ENCODE peak calls at places on chromosomes 5 and 9, in six cellular contexts. One of them, this sample, is unnamed.

GRCh38 chr5:86613459-86613858 is 4.3 kb upstream of the COX7C start:
- DNase-seq in A549: no peak
- DNase-seq in esophagus muscularis mucosa: no peak
- DNase-seq in SK-N-SH: no peak
- DNase-seq in sigmoid colon: no peak
- DNase-seq in K562: no peak
- DNase-seq in this sample: no peak

GRCh38 chr9:2620876-2621677 is 510 bp upstream of the VLDLR start:
- DNase-seq in A549: peak
- DNase-seq in esophagus muscularis mucosa: peak
- DNase-seq in SK-N-SH: peak
- DNase-seq in sigmoid colon: peak
- DNase-seq in K562: no peak
- DNase-seq in this sample: peak

GRCh38 chr9:132880311-132880661 is 1.6 kb downstream of the SPACA9 start:
- DNase-seq in A549: no peak
- DNase-seq in esophagus muscularis mucosa: no peak
- DNase-seq in SK-N-SH: no peak
- DNase-seq in sigmoid colon: no peak
- DNase-seq in K562: no peak
- DNase-seq in this sample: no peak

GRCh38 chr5:147522435-147522834 is 12.6 kb upstream of the DPYSL3 start:
- DNase-seq in A549: no peak
- DNase-seq in esophagus muscularis mucosa: no peak
- DNase-seq in SK-N-SH: peak
- DNase-seq in sigmoid colon: no peak
- DNase-seq in K562: no peak
- DNase-seq in this sample: no peak

GRCh38 chr5:36777105-36777757 is 99.3 kb upstream of the NIPBL start:
- DNase-seq in A549: peak
- DNase-seq in esophagus muscularis mucosa: no peak
- DNase-seq in SK-N-SH: peak
- DNase-seq in sigmoid colon: no peak
- DNase-seq in K562: no peak
- DNase-seq in this sample: peak

GRCh38 chr5:175743676-175744210 is 85.9 kb downstream of the HRH2 start:
- DNase-seq in A549: peak
- DNase-seq in esophagus muscularis mucosa: no peak
- DNase-seq in SK-N-SH: no peak
- DNase-seq in sigmoid colon: no peak
- DNase-seq in K562: no peak
- DNase-seq in this sample: no peak

GRCh38 chr5:151251001-151251551 is 1.9 kb upstream of the GM2A start:
- DNase-seq in A549: no peak
- DNase-seq in esophagus muscularis mucosa: no peak
- DNase-seq in SK-N-SH: no peak
- DNase-seq in sigmoid colon: no peak
- DNase-seq in K562: no peak
- DNase-seq in this sample: no peak

GRCh38 chr9:112097712-112098688 is 77.1 kb downstream of the SUSD1 start:
- DNase-seq in A549: peak
- DNase-seq in esophagus muscularis mucosa: peak
- DNase-seq in SK-N-SH: peak
- DNase-seq in sigmoid colon: no peak
- DNase-seq in K562: peak
- DNase-seq in this sample: peak

GRCh38 chr5:66653380-66653779 is 57.2 kb downstream of the MAST4 start:
- DNase-seq in A549: no peak
- DNase-seq in esophagus muscularis mucosa: no peak
- DNase-seq in SK-N-SH: no peak
- DNase-seq in sigmoid colon: no peak
- DNase-seq in K562: no peak
- DNase-seq in this sample: no peak

GRCh38 chr5:148443998-148444397 is 60.2 kb downstream of the FBXO38 start:
- DNase-seq in A549: peak
- DNase-seq in esophagus muscularis mucosa: no peak
- DNase-seq in SK-N-SH: peak
- DNase-seq in sigmoid colon: peak
- DNase-seq in K562: peak
- DNase-seq in this sample: peak

GRCh38 chr5:1019001-1019651 is 10.5 kb downstream of the NKD2 start:
- DNase-seq in A549: no peak
- DNase-seq in esophagus muscularis mucosa: no peak
- DNase-seq in SK-N-SH: no peak
- DNase-seq in sigmoid colon: peak
- DNase-seq in K562: no peak
- DNase-seq in this sample: no peak

GRCh38 chr9:81855538-81855937 is 72.7 kb upstream of the SPATA31D4 start:
- DNase-seq in A549: peak
- DNase-seq in esophagus muscularis mucosa: no peak
- DNase-seq in SK-N-SH: no peak
- DNase-seq in sigmoid colon: no peak
- DNase-seq in K562: no peak
- DNase-seq in this sample: no peak

GRCh38 chr5:140883927-140884697 is 2.2 kb downstream of the PCDHA13 start:
- DNase-seq in A549: no peak
- DNase-seq in esophagus muscularis mucosa: no peak
- DNase-seq in SK-N-SH: peak
- DNase-seq in sigmoid colon: no peak
- DNase-seq in K562: no peak
- DNase-seq in this sample: no peak

GRCh38 chr5:107636555-107636954 is 34.2 kb downstream of the EFNA5 start:
- DNase-seq in A549: no peak
- DNase-seq in esophagus muscularis mucosa: no peak
- DNase-seq in SK-N-SH: no peak
- DNase-seq in sigmoid colon: no peak
- DNase-seq in K562: no peak
- DNase-seq in this sample: no peak

GRCh38 chr9:105065119-105066088 is 137.4 kb upstream of the ABCA1 start:
- DNase-seq in A549: peak
- DNase-seq in esophagus muscularis mucosa: no peak
- DNase-seq in SK-N-SH: no peak
- DNase-seq in sigmoid colon: no peak
- DNase-seq in K562: no peak
- DNase-seq in this sample: no peak

GRCh38 chr9:94912700-94913249 is 186.3 kb downstream of the AOPEP start:
- DNase-seq in A549: peak
- DNase-seq in esophagus muscularis mucosa: no peak
- DNase-seq in SK-N-SH: no peak
- DNase-seq in sigmoid colon: no peak
- DNase-seq in K562: no peak
- DNase-seq in this sample: peak

GRCh38 chr9:91907387-91908292 is 42.4 kb downstream of the ROR2 start:
- DNase-seq in A549: no peak
- DNase-seq in esophagus muscularis mucosa: no peak
- DNase-seq in SK-N-SH: no peak
- DNase-seq in sigmoid colon: no peak
- DNase-seq in K562: peak
- DNase-seq in this sample: no peak

GRCh38 chr5:72611111-72611724 is 104.0 kb upstream of the ZNF366 start:
- DNase-seq in A549: peak
- DNase-seq in esophagus muscularis mucosa: no peak
- DNase-seq in SK-N-SH: peak
- DNase-seq in sigmoid colon: peak
- DNase-seq in K562: peak
- DNase-seq in this sample: peak

GRCh38 chr5:155631116-155631515 is 617.6 kb downstream of the KIF4B start:
- DNase-seq in A549: peak
- DNase-seq in esophagus muscularis mucosa: no peak
- DNase-seq in SK-N-SH: no peak
- DNase-seq in sigmoid colon: no peak
- DNase-seq in K562: no peak
- DNase-seq in this sample: no peak

GRCh38 chr9:133429641-133430161 is 7.5 kb downstream of the ADAMTS13 start:
- DNase-seq in A549: peak
- DNase-seq in esophagus muscularis mucosa: no peak
- DNase-seq in SK-N-SH: peak
- DNase-seq in sigmoid colon: no peak
- DNase-seq in K562: peak
- DNase-seq in this sample: no peak

GRCh38 chr9:133956520-133957076 is 35.5 kb downstream of the VAV2 start:
- DNase-seq in A549: no peak
- DNase-seq in esophagus muscularis mucosa: no peak
- DNase-seq in SK-N-SH: peak
- DNase-seq in sigmoid colon: no peak
- DNase-seq in K562: no peak
- DNase-seq in this sample: no peak

GRCh38 chr9:137437691-137438590 is 3.2 kb downstream of the ENTPD8 start:
- DNase-seq in A549: no peak
- DNase-seq in esophagus muscularis mucosa: no peak
- DNase-seq in SK-N-SH: peak
- DNase-seq in sigmoid colon: no peak
- DNase-seq in K562: no peak
- DNase-seq in this sample: peak

GRCh38 chr5:56607551-56607950 is 207.8 kb upstream of the MAP3K1 start:
- DNase-seq in A549: no peak
- DNase-seq in esophagus muscularis mucosa: no peak
- DNase-seq in SK-N-SH: no peak
- DNase-seq in sigmoid colon: no peak
- DNase-seq in K562: no peak
- DNase-seq in this sample: no peak

GRCh38 chr9:130024597-130024994 is 18.4 kb downstream of the FNBP1 start:
- DNase-seq in A549: peak
- DNase-seq in esophagus muscularis mucosa: no peak
- DNase-seq in SK-N-SH: no peak
- DNase-seq in sigmoid colon: no peak
- DNase-seq in K562: no peak
- DNase-seq in this sample: no peak

GRCh38 chr9:112233769-112234168 is 58.7 kb upstream of the SUSD1 start:
- DNase-seq in A549: peak
- DNase-seq in esophagus muscularis mucosa: no peak
- DNase-seq in SK-N-SH: no peak
- DNase-seq in sigmoid colon: no peak
- DNase-seq in K562: no peak
- DNase-seq in this sample: no peak

GRCh38 chr5:61229416-61229815 is 67.1 kb upstream of the SMIM15 start:
- DNase-seq in A549: no peak
- DNase-seq in esophagus muscularis mucosa: no peak
- DNase-seq in SK-N-SH: no peak
- DNase-seq in sigmoid colon: no peak
- DNase-seq in K562: no peak
- DNase-seq in this sample: no peak

GRCh38 chr5:136132087-136132486 is 558 bp upstream of the SMAD5 start:
- DNase-seq in A549: peak
- DNase-seq in esophagus muscularis mucosa: no peak
- DNase-seq in SK-N-SH: peak
- DNase-seq in sigmoid colon: peak
- DNase-seq in K562: peak
- DNase-seq in this sample: peak

GRCh38 chr9:107141967-107142366 is 141.1 kb upstream of the RAD23B start:
- DNase-seq in A549: peak
- DNase-seq in esophagus muscularis mucosa: no peak
- DNase-seq in SK-N-SH: no peak
- DNase-seq in sigmoid colon: no peak
- DNase-seq in K562: no peak
- DNase-seq in this sample: no peak
- H3K27ac ChIP-seq in A549: no peak
- H3K27ac ChIP-seq in esophagus muscularis mucosa: no peak
- H3K27ac ChIP-seq in SK-N-SH: no peak
- H3K27ac ChIP-seq in sigmoid colon: no peak
- H3K27ac ChIP-seq in K562: no peak
- H3K27ac ChIP-seq in this sample: no peak

GRCh38 chr5:28468121-28468520 is 1429.7 kb upstream of the CDH9 start:
- DNase-seq in A549: peak
- DNase-seq in esophagus muscularis mucosa: no peak
- DNase-seq in SK-N-SH: no peak
- DNase-seq in sigmoid colon: no peak
- DNase-seq in K562: no peak
- DNase-seq in this sample: no peak

DNA sequence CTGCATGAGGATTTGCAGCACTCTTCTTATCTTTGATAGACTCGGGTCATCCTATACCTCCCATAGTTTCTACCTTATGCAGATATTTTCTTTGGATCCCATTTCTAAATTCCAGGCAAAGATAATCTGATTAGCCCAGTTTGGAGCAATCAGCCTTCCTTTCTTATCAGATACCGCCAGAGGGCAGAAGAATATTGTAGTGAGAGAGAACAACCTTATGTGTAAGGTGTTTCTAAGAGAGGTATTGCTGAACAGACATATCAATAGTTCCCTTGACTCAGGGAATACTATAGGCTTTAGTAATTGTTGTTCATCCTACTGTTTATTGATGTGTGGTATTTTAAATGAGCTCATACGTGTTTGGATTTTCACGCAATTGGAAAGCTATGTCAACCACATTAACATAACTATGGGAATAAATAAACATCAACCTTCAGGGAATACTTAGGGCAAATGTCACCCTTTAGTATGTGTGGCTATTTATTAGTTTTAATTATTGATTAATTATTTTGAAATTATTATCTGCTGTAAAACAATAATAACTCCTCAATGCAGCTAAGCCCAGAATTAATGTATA is 1435.2 kb upstream of the CDH9 start:
- DNase-seq in A549: peak
- DNase-seq in esophagus muscularis mucosa: no peak
- DNase-seq in SK-N-SH: no peak
- DNase-seq in sigmoid colon: no peak
- DNase-seq in K562: no peak
- DNase-seq in this sample: no peak
- TF ChIP-seq CTCF in A549: peak
- TF ChIP-seq CTCF in esophagus muscularis mucosa: peak
- TF ChIP-seq CTCF in SK-N-SH: peak
- TF ChIP-seq CTCF in sigmoid colon: no peak
- TF ChIP-seq CTCF in K562: peak
- TF ChIP-seq CTCF in this sample: no peak

GRCh38 chr9:16726718-16727451 is 143.6 kb downstream of the BNC2 start:
- DNase-seq in A549: peak
- DNase-seq in esophagus muscularis mucosa: peak
- DNase-seq in SK-N-SH: peak
- DNase-seq in sigmoid colon: peak
- DNase-seq in K562: no peak
- DNase-seq in this sample: peak
- TF ChIP-seq EP300 in A549: no peak
- TF ChIP-seq EP300 in esophagus muscularis mucosa: no peak
- TF ChIP-seq EP300 in SK-N-SH: no peak
- TF ChIP-seq EP300 in sigmoid colon: no peak
- TF ChIP-seq EP300 in K562: no peak
- TF ChIP-seq EP300 in this sample: peak

GRCh38 chr5:178496219-178496618 is 94.0 kb downstream of the COL23A1 start:
- DNase-seq in A549: no peak
- DNase-seq in esophagus muscularis mucosa: no peak
- DNase-seq in SK-N-SH: no peak
- DNase-seq in sigmoid colon: no peak
- DNase-seq in K562: no peak
- DNase-seq in this sample: no peak

GRCh38 chr5:178490935-178491632 is 99.1 kb downstream of the COL23A1 start:
- DNase-seq in A549: no peak
- DNase-seq in esophagus muscularis mucosa: no peak
- DNase-seq in SK-N-SH: no peak
- DNase-seq in sigmoid colon: no peak
- DNase-seq in K562: no peak
- DNase-seq in this sample: no peak

GRCh38 chr5:178492278-178492677 is 97.9 kb downstream of the COL23A1 start:
- DNase-seq in A549: no peak
- DNase-seq in esophagus muscularis mucosa: no peak
- DNase-seq in SK-N-SH: no peak
- DNase-seq in sigmoid colon: no peak
- DNase-seq in K562: no peak
- DNase-seq in this sample: no peak

GRCh38 chr5:178499352-178499751 is 90.8 kb downstream of the COL23A1 start:
- DNase-seq in A549: no peak
- DNase-seq in esophagus muscularis mucosa: no peak
- DNase-seq in SK-N-SH: no peak
- DNase-seq in sigmoid colon: no peak
- DNase-seq in K562: no peak
- DNase-seq in this sample: no peak

GRCh38 chr5:178496661-178497060 is 93.5 kb downstream of the COL23A1 start:
- DNase-seq in A549: no peak
- DNase-seq in esophagus muscularis mucosa: no peak
- DNase-seq in SK-N-SH: no peak
- DNase-seq in sigmoid colon: no peak
- DNase-seq in K562: no peak
- DNase-seq in this sample: no peak
- H3K27ac ChIP-seq in A549: no peak
- H3K27ac ChIP-seq in esophagus muscularis mucosa: no peak
- H3K27ac ChIP-seq in SK-N-SH: no peak
- H3K27ac ChIP-seq in sigmoid colon: no peak
- H3K27ac ChIP-seq in K562: no peak
- H3K27ac ChIP-seq in this sample: no peak

This sample was measured in ovary.